ENCODE peak calls at places on chromosomes 3 and 15, in six cellular contexts. X is MM.1S, J is PC-3, I is GM23248, N is SK-N-SH, F is HCT116. Y is an unnamed sample.

GRCh38 chr3:100087203-100087602 is 27.1 kb downstream of the FILIP1L start:
- DNase-seq in J (peak; percentile 83), N (no peak), F (no peak), I (peak; percentile 77), X (peak; percentile 70), Y (no peak)

GRCh38 chr15:90862964-90863721 is 5.2 kb upstream of the FURIN start:
- DNase-seq in N (no peak), J (peak; percentile 68), I (peak; percentile 73), X (no peak), F (no peak), Y (no peak)

GRCh38 chr3:113769551-113769950 is 22.7 kb downstream of the ATP6V1A start:
- DNase-seq in F (no peak), X (no peak), N (peak; percentile 12), I (peak; percentile 79), J (peak; percentile 51), Y (no peak)

GRCh38 chr3:115986555-115987207 is 363.4 kb downstream of the GAP43 start:
- DNase-seq in F (peak; percentile 62), I (peak; percentile 62), N (peak; percentile 7), J (peak; percentile 72), X (no peak), Y (peak; percentile 47)

GRCh38 chr15:76138436-76138835 is 78.7 kb downstream of the TMEM266 start:
- DNase-seq in I (no peak), J (no peak), X (no peak), N (no peak), F (no peak), Y (no peak)

GRCh38 chr3:169186596-169186995 is 476.9 kb downstream of the MECOM start:
- DNase-seq in N (no peak), I (no peak), F (no peak), X (no peak), J (no peak), Y (no peak)

GRCh38 chr3:60010778-60011177 is 961.0 kb upstream of the CFAP20DC start:
- DNase-seq in J (no peak), F (no peak), N (no peak), I (no peak), X (peak; percentile 89), Y (no peak)

GRCh38 chr15:41806291-41807181 is 21.4 kb upstream of the JMJD7 start:
- DNase-seq in I (no peak), X (no peak), J (peak; percentile 75), N (no peak), F (peak; percentile 24), Y (peak; percentile 50)

GRCh38 chr3:73511555-73511954 is 113.2 kb downstream of the PDZRN3 start:
- DNase-seq in J (no peak), I (no peak), X (no peak), N (no peak), F (no peak), Y (peak; percentile 25)

GRCh38 chr3:48409291-48410201 is 20.3 kb downstream of the PLXNB1 start:
- DNase-seq in J (no peak), N (peak; percentile 10), X (no peak), F (no peak), I (no peak), Y (no peak)

GRCh38 chr3:46646700-46647099 is 34.4 kb downstream of the FAM240A start:
- DNase-seq in X (no peak), N (no peak), F (no peak), I (peak; percentile 88), J (peak; percentile 38), Y (no peak)

GRCh38 chr3:166270428-166270827 is 433.2 kb upstream of the BCHE start:
- DNase-seq in J (no peak), F (no peak), I (no peak), N (no peak), X (peak; percentile 12), Y (no peak)

GRCh38 chr15:26179906-26180305 is 316.8 kb upstream of the ATP10A start:
- DNase-seq in J (peak; percentile 30), F (no peak), N (peak; percentile 9), I (peak; percentile 1), X (no peak), Y (peak; percentile 80)
- H3K9ac ChIP-seq in J (no peak overlapping the region), F (no peak overlapping the region), N (no peak overlapping the region), I (no peak overlapping the region), X (no peak overlapping the region), Y (no peak overlapping the region)

GRCh38 chr3:172770382-172770781 is 19.9 kb downstream of the ECT2 start:
- DNase-seq in N (no peak), X (no peak), I (no peak), J (no peak), F (no peak), Y (no peak)

GRCh38 chr3:172777901-172778300 is 27.4 kb downstream of the ECT2 start:
- DNase-seq in J (no peak), I (no peak), X (no peak), F (no peak), N (no peak), Y (no peak)

GRCh38 chr3:172771672-172772071 is 21.1 kb downstream of the ECT2 start:
- DNase-seq in X (no peak), F (no peak), J (no peak), I (no peak), N (no peak), Y (no peak)

DNA sequence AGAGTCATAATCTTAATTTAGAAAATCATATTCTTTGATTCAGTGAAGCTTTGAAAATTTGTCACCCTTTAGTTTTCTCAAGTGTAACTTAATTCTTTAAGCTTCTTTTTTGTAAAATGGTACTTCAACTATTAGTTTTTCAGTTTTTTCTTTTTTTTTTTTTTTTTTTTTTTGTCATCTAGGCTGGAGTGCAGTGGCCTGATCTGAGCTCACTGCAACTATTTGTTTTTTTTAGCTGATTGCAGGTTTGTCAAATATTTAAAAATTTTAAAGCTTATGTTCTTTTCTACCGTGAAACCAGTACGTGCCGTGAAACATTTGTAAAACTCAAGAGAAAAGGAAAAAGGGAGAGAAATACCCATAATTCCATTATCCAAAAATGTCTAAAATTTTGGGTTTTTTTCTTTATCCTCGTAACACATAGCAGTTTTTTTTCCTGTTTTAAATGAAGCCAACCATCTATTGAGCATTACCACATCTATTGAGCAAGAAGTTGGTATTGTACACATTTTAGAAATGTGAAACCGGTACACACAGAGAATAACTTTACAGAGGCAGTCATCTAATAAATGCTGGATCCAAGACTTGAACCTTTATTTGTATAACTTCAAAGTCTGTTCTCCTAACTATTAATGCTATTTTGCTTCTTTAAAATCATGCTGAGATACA is 25.7 kb downstream of the ECT2 start:
- DNase-seq in J (no peak), F (no peak), X (no peak), N (no peak), I (no peak), Y (no peak)
- TF ChIP-seq EZH2phosphoT487 in J (no peak), F (no peak), X (no peak), N (no peak), I (no peak), Y (no peak)

GRCh38 chr3:38563070-38563901 is 67.1 kb downstream of the EXOG start:
- DNase-seq in X (no peak), I (no peak), J (no peak), F (no peak), N (no peak), Y (no peak)

GRCh38 chr3:38562467-38562925 is 66.4 kb downstream of the EXOG start:
- DNase-seq in I (no peak), F (no peak), X (no peak), N (no peak), J (no peak), Y (no peak)

GRCh38 chr3:38565339-38566214 is 69.4 kb downstream of the EXOG start:
- DNase-seq in N (no peak), F (no peak), I (no peak), J (no peak), X (no peak), Y (no peak)

GRCh38 chr3:38566215-38566528 is 70.0 kb downstream of the EXOG start:
- DNase-seq in F (no peak), I (no peak), J (no peak), N (no peak), X (no peak), Y (no peak)

GRCh38 chr3:38564631-38565338 is 68.6 kb downstream of the EXOG start:
- DNase-seq in I (no peak), F (no peak), N (no peak), J (no peak), X (no peak), Y (no peak)
- H3K9ac ChIP-seq in I (no peak overlapping the region), F (no peak overlapping the region), N (no peak overlapping the region), J (no peak overlapping the region), X (no peak overlapping the region), Y (no peak overlapping the region)

GRCh38 chr3:126105691-126106187 is 21.8 kb upstream of the SLC41A3 start:
- DNase-seq in I (no peak), N (no peak), J (no peak), F (no peak), X (no peak), Y (no peak)

GRCh38 chr3:126106336-126107202 is 22.6 kb upstream of the SLC41A3 start:
- DNase-seq in J (no peak), I (no peak), X (no peak), F (no peak), N (no peak), Y (no peak)

GRCh38 chr3:126107960-126108688 is 24.2 kb upstream of the SLC41A3 start:
- DNase-seq in J (no peak), X (no peak), F (no peak), I (peak; percentile 37), N (no peak), Y (no peak)

GRCh38 chr3:126108689-126109075 is 24.8 kb upstream of the SLC41A3 start:
- DNase-seq in X (no peak), F (no peak), J (no peak), N (no peak), I (no peak), Y (no peak)

DNA sequence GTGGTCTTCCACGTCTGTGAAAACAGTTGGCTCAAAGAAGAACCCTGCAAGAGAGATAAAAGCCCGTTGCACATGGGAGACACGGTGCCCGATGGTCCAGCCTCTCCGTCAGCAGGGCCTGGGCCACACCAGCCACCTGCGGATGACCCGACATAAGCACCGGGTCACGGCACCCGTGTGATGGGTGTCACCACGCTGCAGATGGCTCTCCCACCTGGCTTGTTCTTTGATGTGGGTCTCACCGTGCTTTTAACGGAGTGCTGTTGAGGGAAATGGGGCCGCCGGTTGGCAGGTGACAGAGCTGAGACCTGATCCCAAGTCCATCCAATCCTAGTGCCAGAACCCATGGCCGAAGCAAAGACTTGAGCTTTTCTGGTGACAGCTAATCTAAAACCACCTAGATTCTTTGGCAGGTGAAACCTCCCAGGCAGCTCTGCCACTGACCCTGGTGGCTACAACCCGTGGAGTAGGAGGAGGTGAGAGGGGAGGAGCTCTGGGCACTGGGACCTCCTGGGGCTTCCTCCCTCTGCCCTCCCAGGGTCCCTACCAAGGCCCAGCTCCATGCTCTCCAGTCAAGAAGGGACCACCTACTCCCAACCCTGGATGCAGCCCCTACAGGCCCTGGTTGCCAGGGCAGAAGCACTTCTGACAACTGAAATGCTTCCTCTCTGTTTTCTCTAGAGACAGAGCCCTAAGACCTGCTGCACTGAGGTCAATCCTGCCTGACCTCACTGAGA is 23.4 kb upstream of the SLC41A3 start:
- DNase-seq in N (no peak), J (no peak), F (no peak), X (no peak), I (no peak), Y (no peak)
- TF ChIP-seq EZH2phosphoT487 in N (no peak), J (no peak), F (no peak), X (no peak), I (no peak), Y (no peak)

GRCh38 chr3:187013080-187013838 is 82.9 kb downstream of the ST6GAL1 start:
- DNase-seq in F (no peak), N (no peak), I (no peak), J (no peak), X (no peak), Y (no peak)
- H3K9ac ChIP-seq in F (no peak overlapping the region), N (no peak overlapping the region), I (no peak overlapping the region), J (no peak overlapping the region), X (no peak overlapping the region), Y (no peak overlapping the region)